ENCODE peak calls at places on chromosome 20, in ten cellular contexts. J is skeletal muscle cell; V is activated T-cell treated with anti-CD3 and anti-CD28 coated beads, Interleukin-2, amount 50 U/mL, for 72 hours; Y is bronchial epithelial cell; R is fibroblast of lung; E is C1 segment of cervical spinal cord; H is NCI-H2029; O is ecto neural progenitor cell; C is stimulated activated CD4-positive, alpha-beta T cell treated with anti-CD3 and anti-CD28 coated beads, Interleukin-4, amount 100 ng/mL, for 48 hours; M is GM04503. G is an unnamed sample.

GRCh38 chr20:6746901-6747609 is 20.4 kb upstream of the BMP2 start:
- DNase-seq in Y (peak), E (no peak), C (no peak), O (no peak), M (no peak), J (no peak), H (no peak), V (no peak), R (peak), G (no peak)

GRCh38 chr20:43931976-43932375 is 17.3 kb downstream of the TOX2 start:
- DNase-seq in V (no peak), M (no peak), E (no peak), C (no peak), J (no peak), R (no peak), O (no peak), H (no peak), Y (no peak), G (no peak)

GRCh38 chr20:23282546-23282945 is 68.0 kb upstream of the NXT1 start:
- DNase-seq in C (no peak), M (no peak), R (no peak), E (no peak), Y (no peak), O (no peak), H (no peak), V (no peak), J (no peak), G (no peak)

GRCh38 chr20:56809668-56810067 is 180.6 kb downstream of the TFAP2C start:
- DNase-seq in H (no peak), R (no peak), J (no peak), E (no peak), V (no peak), M (no peak), C (no peak), Y (no peak), O (no peak), G (no peak)

GRCh38 chr20:41900292-41900691 is 282.1 kb upstream of the CHD6 start:
- DNase-seq in Y (no peak), V (no peak), O (no peak), E (no peak), M (no peak), C (no peak), H (no peak), R (no peak), J (no peak), G (no peak)

GRCh38 chr20:31894980-31895675 is 24.7 kb downstream of the TTLL9 start:
- DNase-seq in H (no peak), J (peak), E (no peak), Y (peak), M (peak), C (no peak), O (no peak), V (peak), R (peak), G (no peak)

GRCh38 chr20:58459058-58459743 is 56.0 kb downstream of the APCDD1L start:
- DNase-seq in R (no peak), O (no peak), J (no peak), V (no peak), H (no peak), C (no peak), E (no peak), M (no peak), Y (no peak), G (no peak)

GRCh38 chr20:4156411-4156810 is 141.1 kb upstream of the RNF24 start:
- DNase-seq in H (no peak), M (no peak), J (no peak), Y (no peak), V (no peak), C (no peak), O (no peak), E (no peak), R (no peak), G (no peak)

GRCh38 chr20:9179193-9179802 is 110.4 kb downstream of the PLCB4 start:
- DNase-seq in V (no peak), J (no peak), C (no peak), Y (peak), H (no peak), R (peak), E (no peak), M (no peak), O (no peak), G (no peak)

GRCh38 chr20:32114305-32114960 is 4.9 kb downstream of the TM9SF4 start:
- DNase-seq in H (no peak), M (no peak), V (no peak), Y (no peak), O (no peak), R (peak), E (no peak), J (no peak), C (no peak), G (no peak)

G was measured in H1.